ENCODE peak calls at places on chromosome 1, in ten cellular contexts. Z is hepatocyte, C is IMR-90, O is fibroblast of lung, S is A549, Q is dorsolateral prefrontal cortex, V is choroid plexus epithelial cell, B is cardiac fibroblast, K is ovary, F is transverse colon. N is an unnamed sample.

GRCh38 chr1:41574842-41575241 is 90.4 kb upstream of the EDN2 start:
- DNase-seq in Z (no peak), C (no peak), O (no peak), S (no peak), Q (no peak), V (no peak), B (no peak), K (no peak), F (no peak), N (no peak)

GRCh38 chr1:116847688-116848531 is 61.8 kb upstream of the PTGFRN start:
- DNase-seq in Z (no peak), C (peak; percentile 33), O (peak; percentile 73), S (no peak), Q (no peak), V (peak; percentile 72), B (peak; percentile 73), K (no peak), F (peak; percentile 27), N (peak; percentile 59)

GRCh38 chr1:10761503-10762152 is 34.8 kb downstream of the CASZ1 start:
- DNase-seq in Z (peak; percentile 29), C (no peak), O (no peak), S (no peak), Q (no peak), V (peak; percentile 14), B (peak; percentile 6), K (no peak), F (peak; percentile 68), N (no peak)

GRCh38 chr1:154427173-154428139 is 22.3 kb downstream of the IL6R start:
- DNase-seq in Z (peak; percentile 59), C (peak; percentile 44), O (peak; percentile 36), S (no peak), Q (no peak), V (peak; percentile 68), B (peak; percentile 56), K (no peak), F (peak; percentile 84), N (no peak)

GRCh38 chr1:26351591-26352337 is 2.2 kb downstream of the CRYBG2 start:
- DNase-seq in Z (peak; percentile 78), C (peak; percentile 65), O (peak; percentile 71), S (peak; percentile 16), Q (no peak), V (peak; percentile 39), B (peak; percentile 67), K (no peak), F (peak; percentile 35), N (peak; percentile 35)

GRCh38 chr1:105204836-105205371 is 1455.2 kb downstream of the AMY1C start:
- DNase-seq in Z (no peak), C (no peak), O (no peak), S (no peak), Q (no peak), V (no peak), B (no peak), K (no peak), F (no peak), N (no peak)

GRCh38 chr1:162475539-162476185 is 22.0 kb upstream of the UHMK1 start:
- DNase-seq in Z (no peak), C (no peak), O (no peak), S (no peak), Q (no peak), V (no peak), B (no peak), K (no peak), F (no peak), N (no peak)

GRCh38 chr1:99579691-99580171 is 66.2 kb upstream of the PALMD start:
- DNase-seq in Z (no peak), C (no peak), O (no peak), S (no peak), Q (no peak), V (no peak), B (peak; percentile 46), K (no peak), F (no peak), N (no peak)

GRCh38 chr1:207050428-207050767 is 610 bp downstream of the YOD1 start:
- DNase-seq in Z (no peak), C (no peak), O (no peak), S (no peak), Q (no peak), V (peak; percentile 14), B (no peak), K (no peak), F (no peak), N (no peak)

GRCh38 chr1:207050768-207051614 is at the start of gene YOD1:
- DNase-seq in Z (peak; percentile 96), C (peak; percentile 88), O (peak; percentile 85), S (peak; percentile 83), Q (peak; percentile 91), V (peak; percentile 95), B (peak; percentile 95), K (peak; percentile 95), F (peak; percentile 94), N (peak; percentile 91)

GRCh38 chr1:207051615-207051943 is 571 bp upstream of the YOD1 start:
- DNase-seq in Z (no peak), C (no peak), O (no peak), S (no peak), Q (no peak), V (no peak), B (no peak), K (no peak), F (no peak), N (no peak)

GRCh38 chr1:207054476-207054875 is 1.4 kb downstream of the PFKFB2 start:
- DNase-seq in Z (no peak), C (no peak), O (no peak), S (no peak), Q (no peak), V (no peak), B (no peak), K (no peak), F (no peak), N (no peak)

DNA sequence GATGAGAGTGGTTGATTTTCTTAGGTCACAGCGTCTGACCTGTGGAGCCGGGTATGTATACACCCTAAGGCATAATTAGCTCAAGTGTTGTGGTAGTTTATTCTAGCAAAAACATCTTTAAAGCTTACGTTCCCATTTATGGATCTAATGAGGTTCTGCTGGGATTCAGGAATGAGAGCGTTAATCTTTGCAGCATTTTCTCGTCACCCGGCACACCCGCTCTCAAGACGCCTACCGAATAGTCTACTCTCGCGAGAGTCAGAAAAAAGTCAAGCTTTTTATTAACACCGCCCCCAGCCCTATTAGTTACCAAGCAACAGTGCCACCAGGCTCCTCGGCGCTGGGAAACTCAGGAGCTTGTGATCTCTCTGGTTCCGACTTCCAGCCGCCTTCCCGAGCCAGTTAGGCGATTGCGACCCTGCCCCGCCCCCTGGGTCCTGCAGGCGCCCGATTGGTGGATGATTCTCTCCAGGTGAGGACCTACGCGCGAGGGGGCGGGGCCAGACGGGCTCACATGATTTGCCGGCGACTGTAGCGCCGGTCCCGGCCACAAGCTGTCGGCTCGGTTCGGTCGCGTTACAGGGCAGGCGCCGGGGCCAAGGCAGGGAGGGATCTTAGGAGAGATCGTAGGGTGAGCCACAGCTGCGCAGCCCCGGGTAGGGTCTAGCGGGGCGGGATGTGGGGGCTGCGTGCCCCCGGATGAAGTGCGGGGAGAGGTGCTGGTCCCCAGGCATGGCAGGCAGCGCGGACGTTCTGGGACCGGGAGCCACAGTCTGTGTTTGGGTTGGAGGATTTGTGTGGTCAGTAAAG is at the start of gene PFKFB2:
- DNase-seq in Z (peak; percentile 99), C (peak; percentile 87), O (peak; percentile 91), S (peak; percentile 98), Q (peak; percentile 96), V (peak; percentile 98), B (peak; percentile 93), K (peak; percentile 98), F (peak; percentile 99), N (peak; percentile 93)
- TF ChIP-seq CTCF in Z (no peak), C (peak; percentile 7), O (peak; percentile 4), S (no peak), Q (no peak), V (no peak), B (peak; percentile 0), K (no peak), F (peak; percentile 40), N (no peak)

GRCh38 chr1:239997515-239998311 is 94.0 kb upstream of the FMN2 start:
- DNase-seq in Z (peak; percentile 48), C (no peak), O (peak; percentile 11), S (peak; percentile 43), Q (no peak), V (no peak), B (no peak), K (no peak), F (no peak), N (no peak)

GRCh38 chr1:239995281-239995680 is 96.4 kb upstream of the FMN2 start:
- DNase-seq in Z (no peak), C (no peak), O (no peak), S (no peak), Q (no peak), V (no peak), B (no peak), K (no peak), F (no peak), N (no peak)

GRCh38 chr1:239999170-239999569 is 92.5 kb upstream of the FMN2 start:
- DNase-seq in Z (no peak), C (no peak), O (no peak), S (no peak), Q (no peak), V (no peak), B (no peak), K (no peak), F (no peak), N (no peak)

GRCh38 chr1:239998312-239998649 is 93.4 kb upstream of the FMN2 start:
- DNase-seq in Z (no peak), C (no peak), O (no peak), S (no peak), Q (no peak), V (no peak), B (no peak), K (no peak), F (no peak), N (no peak)

DNA sequence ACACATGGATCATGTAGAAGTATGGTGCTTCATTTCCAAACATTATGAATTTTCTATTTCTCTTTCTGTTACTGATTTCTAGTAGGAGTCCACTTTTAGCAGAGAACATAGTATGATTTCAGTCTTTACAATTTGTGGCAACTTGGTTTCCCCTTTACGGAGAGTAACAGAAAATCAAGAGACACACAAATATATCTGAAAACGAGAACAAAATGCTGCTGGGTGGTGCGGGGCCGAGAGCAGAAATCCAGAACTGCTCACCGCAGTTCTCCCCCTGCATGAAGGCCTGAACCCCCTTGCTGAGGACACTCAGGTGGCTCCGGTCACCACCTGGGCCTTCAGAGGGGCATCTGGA is 94.5 kb upstream of the FMN2 start:
- DNase-seq in Z (no peak), C (no peak), O (no peak), S (no peak), Q (no peak), V (no peak), B (no peak), K (no peak), F (no peak), N (no peak)
- H3K4me3 ChIP-seq in Z (no peak overlapping the region), C (no peak overlapping the region), O (no peak overlapping the region), S (peak overlapping the region; percentile 63), Q (peak overlapping the region; percentile 42), V (no peak overlapping the region), B (no peak overlapping the region), K (no peak overlapping the region), F (peak overlapping the region; percentile 42), N (peak overlapping the region; percentile 43)

GRCh38 chr1:22886211-22886610 is 86.5 kb downstream of the LACTBL1 start:
- DNase-seq in Z (no peak), C (peak; percentile 74), O (peak; percentile 74), S (no peak), Q (no peak), V (peak; percentile 44), B (no peak), K (no peak), F (no peak), N (no peak)
- TF ChIP-seq CTCF in Z (no peak), C (no peak), O (no peak), S (no peak), Q (no peak), V (no peak), B (no peak), K (no peak), F (no peak), N (no peak)

DNA sequence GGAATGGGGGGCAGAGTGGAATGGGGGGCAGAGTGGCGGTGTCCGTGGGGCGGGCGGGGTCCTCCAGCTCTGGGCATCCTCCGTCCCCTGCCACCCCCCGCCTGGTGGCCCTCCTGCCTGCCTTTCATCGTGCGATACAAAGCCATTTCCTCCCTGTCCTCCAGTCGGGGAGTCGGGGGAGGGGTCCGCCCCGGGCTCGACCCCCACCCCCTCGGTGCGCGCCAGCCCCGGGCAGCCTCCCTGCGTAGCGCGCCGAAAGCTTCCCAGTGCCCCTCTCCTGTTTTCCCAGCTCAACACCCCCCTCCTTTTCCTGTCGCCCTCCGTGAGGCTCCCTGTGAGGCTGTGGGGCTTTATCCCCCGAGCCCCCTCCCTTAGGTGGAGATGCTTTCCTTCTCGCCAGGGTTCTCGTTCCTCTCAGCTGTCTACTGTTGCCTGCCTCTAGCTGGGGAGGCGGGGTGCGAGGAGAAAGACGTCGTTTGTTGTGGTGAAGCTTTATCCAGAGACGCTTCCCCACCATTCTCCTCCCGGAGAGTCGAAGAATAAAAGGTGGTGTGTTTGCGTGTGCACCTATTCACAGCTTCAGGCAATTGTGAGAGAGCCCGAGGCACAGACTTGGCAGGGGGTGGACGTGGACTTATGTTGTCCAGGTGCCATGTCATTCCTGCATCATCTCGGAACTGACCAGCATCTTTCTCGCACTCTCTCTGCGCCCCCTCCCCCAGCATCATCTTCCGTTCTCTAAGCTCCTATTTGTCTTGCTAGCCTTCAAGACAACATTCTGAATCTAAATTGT is 829 bp downstream of the DNM3 start:
- DNase-seq in Z (peak; percentile 21), C (no peak), O (peak; percentile 4), S (peak; percentile 20), Q (peak; percentile 62), V (no peak), B (no peak), K (peak; percentile 17), F (no peak), N (no peak)
- H3K4me3 ChIP-seq in Z (peak overlapping the region; percentile 91), C (peak overlapping the region; percentile 65), O (peak overlapping the region; percentile 70), S (peak overlapping the region; percentile 67), Q (peak overlapping the region; percentile 93), V (peak overlapping the region; percentile 63), B (peak overlapping the region; percentile 63), K (peak overlapping the region; percentile 74), F (peak overlapping the region; percentile 58), N (peak overlapping the region; percentile 66)

N was measured in brain microvascular endothelial cell.